ENCODE peak calls at places on chromosomes 7 and 10, in five cellular contexts. One of them, this sample, is unnamed.

GRCh38 chr10:76492026-76492425 is 1060.6 kb downstream of the LRMDA start:
- DNase-seq in cardiac muscle cell: peak; percentile 89
- DNase-seq in lower leg skin: no peak
- DNase-seq in WERI-Rb-1: no peak
- DNase-seq in thoracic aorta: no peak
- DNase-seq in this sample: no peak

GRCh38 chr7:158075633-158076001 is 512.0 kb downstream of the PTPRN2 start:
- DNase-seq in thoracic aorta: no peak
- DNase-seq in WERI-Rb-1: no peak
- DNase-seq in lower leg skin: no peak
- DNase-seq in cardiac muscle cell: no peak
- DNase-seq in this sample: no peak

GRCh38 chr10:112393341-112393740 is 19.4 kb downstream of the ACSL5 start:
- DNase-seq in cardiac muscle cell: no peak
- DNase-seq in thoracic aorta: no peak
- DNase-seq in lower leg skin: no peak
- DNase-seq in WERI-Rb-1: no peak
- DNase-seq in this sample: no peak

GRCh38 chr7:9028012-9028411 is 594.6 kb downstream of the NXPH1 start:
- DNase-seq in lower leg skin: no peak
- DNase-seq in WERI-Rb-1: no peak
- DNase-seq in cardiac muscle cell: no peak
- DNase-seq in thoracic aorta: no peak
- DNase-seq in this sample: no peak

GRCh38 chr10:103849880-103850571 is 5.3 kb downstream of the SH3PXD2A start:
- DNase-seq in cardiac muscle cell: peak; percentile 76
- DNase-seq in WERI-Rb-1: no peak
- DNase-seq in lower leg skin: no peak
- DNase-seq in thoracic aorta: peak; percentile 50
- DNase-seq in this sample: no peak

GRCh38 chr10:108303149-108303548 is 1138.6 kb upstream of the SORCS1 start:
- DNase-seq in lower leg skin: no peak
- DNase-seq in cardiac muscle cell: no peak
- DNase-seq in WERI-Rb-1: no peak
- DNase-seq in thoracic aorta: no peak
- DNase-seq in this sample: no peak

GRCh38 chr10:78726171-78726570 is 342.6 kb upstream of the ZMIZ1 start:
- DNase-seq in lower leg skin: no peak
- DNase-seq in cardiac muscle cell: no peak
- DNase-seq in thoracic aorta: no peak
- DNase-seq in WERI-Rb-1: no peak
- DNase-seq in this sample: no peak

GRCh38 chr7:28807396-28807994 is 150.6 kb downstream of the TRIL start:
- DNase-seq in WERI-Rb-1: no peak
- DNase-seq in thoracic aorta: no peak
- DNase-seq in cardiac muscle cell: no peak
- DNase-seq in lower leg skin: no peak
- DNase-seq in this sample: no peak

GRCh38 chr7:95365151-95365550 is 31.0 kb downstream of the PON3 start:
- DNase-seq in WERI-Rb-1: no peak
- DNase-seq in lower leg skin: no peak
- DNase-seq in cardiac muscle cell: peak; percentile 7
- DNase-seq in thoracic aorta: no peak
- DNase-seq in this sample: no peak

This sample was measured in SW 1271.